ENCODE peak calls at places on chromosomes 13 and 19, in six cellular contexts. E is lower leg skin, Z is tibial nerve, F is adrenal gland, B is body of pancreas, H is uterus. N is an unnamed sample.

GRCh38 chr19:49932041-49932451 is 2.7 kb upstream of the NUP62 start:
- DNase-seq in E (no peak), Z (no peak), F (no peak), B (no peak), H (no peak), N (no peak)

GRCh38 chr13:37109080-37109678 is 3.7 kb upstream of the CSNK1A1L start:
- DNase-seq in E (peak; percentile 24), Z (peak; percentile 58), F (no peak), B (no peak), H (no peak), N (no peak)

GRCh38 chr13:93147293-93147645 is 79.3 kb upstream of the GPC6 start:
- DNase-seq in E (no peak), Z (no peak), F (no peak), B (no peak), H (no peak), N (no peak)

GRCh38 chr13:55084630-55085029 is 2056.0 kb downstream of the OLFM4 start:
- DNase-seq in E (no peak), Z (no peak), F (no peak), B (no peak), H (no peak), N (no peak)

GRCh38 chr13:36377822-36378480 is 31.8 kb upstream of the SPART start:
- DNase-seq in E (no peak), Z (no peak), F (no peak), B (no peak), H (no peak), N (no peak)

GRCh38 chr13:112943309-112944125 is 25.5 kb upstream of the MCF2L start:
- DNase-seq in E (no peak), Z (no peak), F (peak; percentile 63), B (peak; percentile 58), H (no peak), N (no peak)

GRCh38 chr13:100892981-100893380 is 218.4 kb upstream of the TMTC4 start:
- DNase-seq in E (no peak), Z (no peak), F (no peak), B (no peak), H (no peak), N (no peak)

GRCh38 chr13:34037636-34038325 is 219.8 kb downstream of the RFC3 start:
- DNase-seq in E (no peak), Z (no peak), F (no peak), B (no peak), H (no peak), N (no peak)

GRCh38 chr19:38388310-38389100 is at the start of gene SPRED3:
- DNase-seq in E (no peak), Z (no peak), F (peak; percentile 67), B (peak; percentile 47), H (no peak), N (peak; percentile 37)

GRCh38 chr19:38735257-38735686 is 9.0 kb downstream of the CAPN12 start:
- DNase-seq in E (peak; percentile 22), Z (no peak), F (peak; percentile 61), B (peak; percentile 57), H (peak; percentile 43), N (peak; percentile 41)

GRCh38 chr19:658916-659839 is 3.8 kb downstream of the RNF126 start:
- DNase-seq in E (peak; percentile 78), Z (no peak), F (peak; percentile 88), B (peak; percentile 47), H (no peak), N (no peak)

GRCh38 chr19:7534531-7534980 is 961 bp upstream of the PNPLA6 start:
- DNase-seq in E (peak; percentile 51), Z (peak; percentile 69), F (peak; percentile 88), B (peak; percentile 64), H (peak; percentile 80), N (no peak)

GRCh38 chr19:12156254-12157058 is at the start of gene ZNF625:
- DNase-seq in E (peak; percentile 85), Z (peak; percentile 70), F (peak; percentile 97), B (peak; percentile 91), H (peak; percentile 85), N (peak; percentile 92)

DNA sequence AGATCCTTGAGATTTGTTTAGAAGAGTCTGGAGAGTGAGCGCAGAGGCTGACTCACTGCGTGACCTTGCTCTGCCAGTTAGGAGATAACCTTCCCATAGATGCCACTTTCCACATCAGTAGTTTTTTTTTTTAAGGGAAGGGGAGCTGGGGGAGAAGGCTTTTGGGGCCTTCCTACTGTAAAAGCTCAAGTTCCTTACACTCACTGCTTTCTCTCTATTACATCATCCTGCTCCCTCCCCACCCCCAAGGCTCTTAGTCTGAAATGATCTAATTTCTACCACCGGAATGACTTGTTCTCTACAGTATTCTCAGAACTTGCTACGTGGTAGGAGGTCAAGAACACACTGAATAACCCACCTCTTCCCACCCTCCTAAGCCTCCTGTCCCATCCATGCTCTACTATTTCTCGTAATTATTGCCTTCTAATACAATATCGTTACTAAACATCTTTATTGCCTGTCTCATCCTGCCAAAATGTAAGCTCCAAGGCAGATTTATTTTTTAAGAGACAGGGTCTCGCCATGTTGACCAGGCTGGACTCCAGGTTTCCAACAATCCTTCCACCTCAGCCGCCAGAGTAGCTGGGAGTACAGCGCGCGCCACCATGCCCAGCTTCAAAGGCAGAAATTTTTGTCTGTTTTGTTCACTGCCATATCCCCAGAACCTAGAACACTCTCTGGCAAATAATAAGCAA is 1.2 kb downstream of the LONP1 start:
- DNase-seq in E (no peak), Z (no peak), F (peak; percentile 88), B (peak; percentile 46), H (no peak), N (no peak)
- TF ChIP-seq POLR2A in E (no peak), Z (no peak), F (no peak), B (peak; percentile 39), H (no peak), N (no peak)

DNA sequence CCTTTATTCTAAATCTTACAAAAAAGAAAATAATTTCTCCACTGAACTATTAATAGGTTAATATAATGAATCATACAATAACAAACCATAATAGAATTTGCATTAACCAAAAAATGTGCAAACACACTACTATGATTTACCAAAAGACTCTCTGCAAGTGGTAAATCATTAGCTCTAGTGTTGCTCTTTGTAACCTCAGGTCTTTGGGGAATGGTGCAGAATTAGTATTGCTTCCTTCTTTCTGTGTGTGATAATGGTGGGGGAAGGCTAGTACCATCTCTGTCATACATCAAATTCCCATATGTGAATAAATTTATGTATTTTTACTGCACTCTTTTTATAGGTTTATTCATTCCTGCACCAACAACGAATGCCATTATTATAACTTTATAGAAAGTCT is 105.1 kb downstream of the COG6 start:
- DNase-seq in E (no peak), Z (no peak), F (no peak), B (no peak), H (no peak), N (no peak)
- TF ChIP-seq CTCF in E (no peak), Z (no peak), F (no peak), B (no peak), H (no peak), N (no peak)

DNA sequence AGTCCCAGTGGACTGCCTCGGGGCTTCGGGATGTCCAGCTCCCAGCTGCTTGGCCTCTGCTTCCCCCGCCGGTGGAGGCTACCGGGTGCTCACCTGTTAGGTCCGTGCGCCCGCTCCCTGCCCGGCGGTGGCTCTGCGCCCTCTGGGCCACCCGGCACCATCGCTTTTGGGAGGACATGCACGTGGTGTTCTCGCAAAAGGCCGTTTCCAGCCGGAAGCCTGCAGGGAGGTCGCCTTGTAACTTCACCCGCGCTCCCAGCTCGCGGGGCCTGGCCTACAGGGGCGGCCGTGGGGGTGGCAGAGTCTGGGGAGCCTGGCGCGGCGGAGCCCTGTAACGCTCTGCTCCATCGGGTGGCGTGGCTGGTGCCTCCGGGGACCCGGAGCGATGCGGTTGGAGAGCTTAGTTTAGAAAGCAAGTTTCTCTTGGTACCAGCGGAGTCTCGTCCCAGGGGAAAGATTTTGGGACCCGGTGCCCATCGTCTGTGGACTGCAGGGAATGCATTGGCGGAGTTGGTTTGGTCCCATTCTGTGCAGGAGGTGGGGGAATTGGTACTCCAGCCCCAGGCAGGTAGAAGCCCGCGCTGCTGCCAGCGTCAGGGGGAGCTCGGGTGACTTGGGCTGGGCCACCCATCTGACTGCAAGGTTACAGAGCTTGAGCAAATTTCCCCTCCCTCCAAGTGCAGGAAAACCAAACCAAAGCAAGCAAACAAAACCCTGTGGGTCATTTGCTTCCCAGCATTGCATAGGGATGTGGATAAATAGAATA is 673 bp downstream of the SPATA13 start:
- DNase-seq in E (no peak), Z (no peak), F (peak; percentile 59), B (peak; percentile 85), H (no peak), N (peak; percentile 60)
- TF ChIP-seq POLR2A in E (no peak), Z (no peak), F (no peak), B (peak; percentile 59), H (peak; percentile 7), N (no peak)

DNA sequence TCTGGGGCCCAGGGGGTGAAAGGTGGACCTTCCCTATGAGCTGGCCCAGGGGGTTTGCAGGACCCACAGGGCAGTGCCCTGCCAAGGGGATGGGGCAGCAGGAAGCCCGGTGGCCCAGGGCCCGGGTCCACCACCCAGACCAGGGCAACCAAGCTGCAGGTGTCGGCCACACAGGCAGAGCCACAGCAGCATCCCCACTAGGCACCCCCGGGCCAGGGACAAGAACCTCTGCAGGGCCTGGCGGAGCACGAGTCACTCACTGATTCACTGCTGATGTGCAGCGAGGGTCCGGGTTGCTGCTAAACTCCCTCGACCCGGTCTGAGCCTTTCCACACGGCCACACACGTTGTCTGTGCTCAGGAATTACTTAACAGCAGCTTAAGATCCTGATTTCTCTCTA is 8.8 kb downstream of the FZR1 start:
- DNase-seq in E (no peak), Z (no peak), F (no peak), B (no peak), H (no peak), N (no peak)
- TF ChIP-seq CTCF in E (no peak), Z (no peak), F (no peak), B (no peak), H (no peak), N (no peak)

DNA sequence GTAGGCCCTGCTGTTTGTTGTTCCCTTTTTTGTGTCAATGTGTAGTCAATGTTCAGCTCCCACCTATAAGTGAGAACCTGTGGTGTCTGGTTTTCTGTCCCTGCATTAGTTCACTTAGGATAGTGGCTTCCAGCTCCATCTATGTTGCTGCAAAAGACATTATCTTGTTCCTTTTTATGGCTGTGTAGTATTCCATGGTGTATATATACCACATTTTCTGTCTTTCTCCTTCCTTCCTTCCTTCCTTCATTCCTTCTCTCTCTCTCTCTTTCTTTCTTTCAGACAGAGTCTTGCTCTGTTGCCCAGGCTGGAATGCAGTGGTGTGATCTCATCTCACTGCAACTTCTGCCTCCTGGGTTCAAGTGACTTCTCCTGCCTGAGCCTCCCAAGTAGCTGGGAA is 21.0 kb downstream of the CYP2A6 start:
- DNase-seq in E (no peak), Z (no peak), F (no peak), B (no peak), H (no peak), N (no peak)
- TF ChIP-seq POLR2A in E (no peak), Z (no peak), F (no peak), B (no peak), H (no peak), N (no peak)

GRCh38 chr19:18520848-18521691 is 800 bp downstream of the ELL start:
- DNase-seq in E (peak; percentile 41), Z (peak; percentile 62), F (peak; percentile 68), B (peak; percentile 47), H (peak; percentile 45), N (no peak)
- TF ChIP-seq CTCF in E (no peak), Z (peak; percentile 3), F (no peak), B (peak; percentile 3), H (no peak), N (no peak)

GRCh38 chr19:51096473-51097165 is 11.6 kb downstream of the CTU1 start:
- DNase-seq in E (no peak), Z (no peak), F (no peak), B (peak; percentile 28), H (no peak), N (no peak)
- TF ChIP-seq POLR2A in E (no peak), Z (no peak), F (no peak), B (no peak), H (no peak), N (no peak)

N was measured in breast epithelium.